ENCODE peak calls at places on chromosomes 5 and 9, in nine cellular contexts. One of them, this sample, is unnamed.

GRCh38 chr9:133707761-133708122 is 30.4 kb downstream of the SARDH start:
- DNase-seq in ureter: no peak
- DNase-seq in AG10803: no peak
- DNase-seq in stimulated activated CD8-positive, alpha-beta memory T cell treated with anti-CD3 and anti-CD28 coated beads, Interleukin-7, amount 100 ng/mL, for 48 hours: no peak
- DNase-seq in MV-4-11: no peak
- DNase-seq in lower leg skin: no peak
- DNase-seq in GM13976: no peak
- DNase-seq in hypothalamus: no peak
- DNase-seq in AG04449: no peak
- DNase-seq in this sample: no peak

GRCh38 chr9:2623046-2623865 is 1.7 kb downstream of the VLDLR start:
- DNase-seq in hypothalamus: peak; percentile 83
- DNase-seq in MV-4-11: peak; percentile 30
- DNase-seq in lower leg skin: peak; percentile 84
- DNase-seq in AG10803: peak; percentile 36
- DNase-seq in AG04449: no peak
- DNase-seq in stimulated activated CD8-positive, alpha-beta memory T cell treated with anti-CD3 and anti-CD28 coated beads, Interleukin-7, amount 100 ng/mL, for 48 hours: no peak
- DNase-seq in GM13976: peak; percentile 40
- DNase-seq in ureter: peak; percentile 64
- DNase-seq in this sample: no peak

GRCh38 chr5:39517800-39518199 is 93.0 kb upstream of the DAB2 start:
- DNase-seq in lower leg skin: no peak
- DNase-seq in AG04449: peak; percentile 87
- DNase-seq in hypothalamus: no peak
- DNase-seq in ureter: no peak
- DNase-seq in stimulated activated CD8-positive, alpha-beta memory T cell treated with anti-CD3 and anti-CD28 coated beads, Interleukin-7, amount 100 ng/mL, for 48 hours: no peak
- DNase-seq in GM13976: no peak
- DNase-seq in AG10803: peak; percentile 98
- DNase-seq in MV-4-11: no peak
- DNase-seq in this sample: no peak

GRCh38 chr9:125470767-125471580 is 209.3 kb downstream of the GAPVD1 start:
- DNase-seq in AG04449: no peak
- DNase-seq in MV-4-11: no peak
- DNase-seq in hypothalamus: no peak
- DNase-seq in GM13976: no peak
- DNase-seq in AG10803: no peak
- DNase-seq in lower leg skin: no peak
- DNase-seq in ureter: no peak
- DNase-seq in stimulated activated CD8-positive, alpha-beta memory T cell treated with anti-CD3 and anti-CD28 coated beads, Interleukin-7, amount 100 ng/mL, for 48 hours: no peak
- DNase-seq in this sample: no peak

GRCh38 chr5:15702102-15702501 is 202.1 kb downstream of the FBXL7 start:
- DNase-seq in AG10803: peak; percentile 65
- DNase-seq in hypothalamus: no peak
- DNase-seq in lower leg skin: no peak
- DNase-seq in stimulated activated CD8-positive, alpha-beta memory T cell treated with anti-CD3 and anti-CD28 coated beads, Interleukin-7, amount 100 ng/mL, for 48 hours: no peak
- DNase-seq in MV-4-11: no peak
- DNase-seq in ureter: no peak
- DNase-seq in AG04449: no peak
- DNase-seq in GM13976: no peak
- DNase-seq in this sample: no peak

GRCh38 chr5:169443249-169443784 is 140.3 kb upstream of the SPDL1 start:
- DNase-seq in AG10803: peak; percentile 40
- DNase-seq in hypothalamus: no peak
- DNase-seq in GM13976: no peak
- DNase-seq in lower leg skin: no peak
- DNase-seq in AG04449: no peak
- DNase-seq in stimulated activated CD8-positive, alpha-beta memory T cell treated with anti-CD3 and anti-CD28 coated beads, Interleukin-7, amount 100 ng/mL, for 48 hours: no peak
- DNase-seq in ureter: no peak
- DNase-seq in MV-4-11: no peak
- DNase-seq in this sample: no peak

GRCh38 chr9:87392091-87392490 is 105.6 kb upstream of the DAPK1 start:
- DNase-seq in MV-4-11: no peak
- DNase-seq in lower leg skin: no peak
- DNase-seq in AG04449: no peak
- DNase-seq in hypothalamus: no peak
- DNase-seq in GM13976: no peak
- DNase-seq in AG10803: no peak
- DNase-seq in stimulated activated CD8-positive, alpha-beta memory T cell treated with anti-CD3 and anti-CD28 coated beads, Interleukin-7, amount 100 ng/mL, for 48 hours: no peak
- DNase-seq in ureter: no peak
- DNase-seq in this sample: no peak

GRCh38 chr9:125457357-125457756 is 195.7 kb downstream of the GAPVD1 start:
- DNase-seq in GM13976: no peak
- DNase-seq in lower leg skin: no peak
- DNase-seq in ureter: no peak
- DNase-seq in MV-4-11: no peak
- DNase-seq in AG10803: no peak
- DNase-seq in stimulated activated CD8-positive, alpha-beta memory T cell treated with anti-CD3 and anti-CD28 coated beads, Interleukin-7, amount 100 ng/mL, for 48 hours: no peak
- DNase-seq in hypothalamus: no peak
- DNase-seq in AG04449: no peak
- DNase-seq in this sample: no peak

GRCh38 chr9:127946728-127947127 is 9.1 kb upstream of the DPM2 start:
- DNase-seq in lower leg skin: no peak
- DNase-seq in ureter: no peak
- DNase-seq in stimulated activated CD8-positive, alpha-beta memory T cell treated with anti-CD3 and anti-CD28 coated beads, Interleukin-7, amount 100 ng/mL, for 48 hours: no peak
- DNase-seq in hypothalamus: no peak
- DNase-seq in AG04449: no peak
- DNase-seq in MV-4-11: no peak
- DNase-seq in GM13976: no peak
- DNase-seq in AG10803: no peak
- DNase-seq in this sample: no peak

GRCh38 chr9:79446540-79447307 is 125.0 kb upstream of the TLE4 start:
- DNase-seq in AG10803: peak; percentile 30
- DNase-seq in stimulated activated CD8-positive, alpha-beta memory T cell treated with anti-CD3 and anti-CD28 coated beads, Interleukin-7, amount 100 ng/mL, for 48 hours: no peak
- DNase-seq in AG04449: no peak
- DNase-seq in GM13976: no peak
- DNase-seq in ureter: no peak
- DNase-seq in hypothalamus: no peak
- DNase-seq in lower leg skin: no peak
- DNase-seq in MV-4-11: no peak
- DNase-seq in this sample: no peak

GRCh38 chr9:137316012-137316981 is 14.2 kb upstream of the NRARP start:
- DNase-seq in ureter: no peak
- DNase-seq in stimulated activated CD8-positive, alpha-beta memory T cell treated with anti-CD3 and anti-CD28 coated beads, Interleukin-7, amount 100 ng/mL, for 48 hours: no peak
- DNase-seq in AG10803: no peak
- DNase-seq in AG04449: no peak
- DNase-seq in MV-4-11: peak; percentile 3
- DNase-seq in lower leg skin: no peak
- DNase-seq in GM13976: peak; percentile 94
- DNase-seq in hypothalamus: peak; percentile 39
- DNase-seq in this sample: peak; percentile 96

GRCh38 chr5:55593115-55593472 is 58.3 kb upstream of the PLPP1 start:
- DNase-seq in MV-4-11: peak; percentile 62
- DNase-seq in stimulated activated CD8-positive, alpha-beta memory T cell treated with anti-CD3 and anti-CD28 coated beads, Interleukin-7, amount 100 ng/mL, for 48 hours: no peak
- DNase-seq in ureter: no peak
- DNase-seq in hypothalamus: no peak
- DNase-seq in GM13976: no peak
- DNase-seq in lower leg skin: no peak
- DNase-seq in AG10803: no peak
- DNase-seq in AG04449: no peak
- DNase-seq in this sample: no peak

GRCh38 chr5:82760856-82761255 is 316.3 kb downstream of the TMEM167A start:
- DNase-seq in AG10803: no peak
- DNase-seq in MV-4-11: no peak
- DNase-seq in stimulated activated CD8-positive, alpha-beta memory T cell treated with anti-CD3 and anti-CD28 coated beads, Interleukin-7, amount 100 ng/mL, for 48 hours: no peak
- DNase-seq in ureter: no peak
- DNase-seq in AG04449: no peak
- DNase-seq in lower leg skin: no peak
- DNase-seq in GM13976: no peak
- DNase-seq in hypothalamus: no peak
- DNase-seq in this sample: no peak

GRCh38 chr5:178683758-178684157 is 46.7 kb downstream of the ZNF354A start:
- DNase-seq in lower leg skin: no peak
- DNase-seq in GM13976: no peak
- DNase-seq in AG04449: no peak
- DNase-seq in MV-4-11: no peak
- DNase-seq in hypothalamus: no peak
- DNase-seq in AG10803: no peak
- DNase-seq in stimulated activated CD8-positive, alpha-beta memory T cell treated with anti-CD3 and anti-CD28 coated beads, Interleukin-7, amount 100 ng/mL, for 48 hours: no peak
- DNase-seq in ureter: no peak
- DNase-seq in this sample: no peak

GRCh38 chr9:81037889-81038288 is 651.5 kb downstream of the TLE1 start:
- DNase-seq in hypothalamus: no peak
- DNase-seq in AG04449: no peak
- DNase-seq in lower leg skin: no peak
- DNase-seq in AG10803: no peak
- DNase-seq in stimulated activated CD8-positive, alpha-beta memory T cell treated with anti-CD3 and anti-CD28 coated beads, Interleukin-7, amount 100 ng/mL, for 48 hours: no peak
- DNase-seq in GM13976: no peak
- DNase-seq in MV-4-11: no peak
- DNase-seq in ureter: no peak
- DNase-seq in this sample: no peak

GRCh38 chr5:42951169-42951846 is 88.8 kb downstream of the ANXA2R start:
- DNase-seq in AG10803: peak; percentile 50
- DNase-seq in lower leg skin: peak; percentile 90
- DNase-seq in AG04449: no peak
- DNase-seq in MV-4-11: peak; percentile 49
- DNase-seq in stimulated activated CD8-positive, alpha-beta memory T cell treated with anti-CD3 and anti-CD28 coated beads, Interleukin-7, amount 100 ng/mL, for 48 hours: peak; percentile 63
- DNase-seq in hypothalamus: no peak
- DNase-seq in ureter: peak; percentile 49
- DNase-seq in GM13976: peak; percentile 84
- DNase-seq in this sample: peak; percentile 84

GRCh38 chr5:81164936-81165335 is 68.2 kb upstream of the CKMT2 start:
- DNase-seq in lower leg skin: no peak
- DNase-seq in MV-4-11: no peak
- DNase-seq in ureter: no peak
- DNase-seq in GM13976: no peak
- DNase-seq in AG04449: no peak
- DNase-seq in hypothalamus: no peak
- DNase-seq in stimulated activated CD8-positive, alpha-beta memory T cell treated with anti-CD3 and anti-CD28 coated beads, Interleukin-7, amount 100 ng/mL, for 48 hours: no peak
- DNase-seq in AG10803: peak; percentile 15
- DNase-seq in this sample: no peak

GRCh38 chr9:109880276-109881169 is 100.5 kb downstream of the PALM2AKAP2 start:
- DNase-seq in GM13976: peak; percentile 57
- DNase-seq in AG10803: peak; percentile 34
- DNase-seq in AG04449: no peak
- DNase-seq in hypothalamus: no peak
- DNase-seq in ureter: no peak
- DNase-seq in lower leg skin: no peak
- DNase-seq in MV-4-11: no peak
- DNase-seq in stimulated activated CD8-positive, alpha-beta memory T cell treated with anti-CD3 and anti-CD28 coated beads, Interleukin-7, amount 100 ng/mL, for 48 hours: no peak
- DNase-seq in this sample: peak; percentile 50

GRCh38 chr9:95764920-95765319 is 110.6 kb upstream of the ERCC6L2 start:
- DNase-seq in hypothalamus: no peak
- DNase-seq in ureter: no peak
- DNase-seq in lower leg skin: no peak
- DNase-seq in AG10803: no peak
- DNase-seq in AG04449: no peak
- DNase-seq in stimulated activated CD8-positive, alpha-beta memory T cell treated with anti-CD3 and anti-CD28 coated beads, Interleukin-7, amount 100 ng/mL, for 48 hours: no peak
- DNase-seq in GM13976: no peak
- DNase-seq in MV-4-11: no peak
- DNase-seq in this sample: no peak

GRCh38 chr9:720239-720881 is 121.1 kb upstream of the DMRT1 start:
- DNase-seq in hypothalamus: no peak
- DNase-seq in MV-4-11: no peak
- DNase-seq in lower leg skin: no peak
- DNase-seq in AG04449: no peak
- DNase-seq in GM13976: no peak
- DNase-seq in stimulated activated CD8-positive, alpha-beta memory T cell treated with anti-CD3 and anti-CD28 coated beads, Interleukin-7, amount 100 ng/mL, for 48 hours: no peak
- DNase-seq in AG10803: no peak
- DNase-seq in ureter: no peak
- DNase-seq in this sample: no peak

GRCh38 chr5:64688965-64689364 is 1.3 kb upstream of the SHISAL2B start:
- DNase-seq in lower leg skin: no peak
- DNase-seq in MV-4-11: no peak
- DNase-seq in stimulated activated CD8-positive, alpha-beta memory T cell treated with anti-CD3 and anti-CD28 coated beads, Interleukin-7, amount 100 ng/mL, for 48 hours: no peak
- DNase-seq in hypothalamus: no peak
- DNase-seq in AG04449: no peak
- DNase-seq in GM13976: no peak
- DNase-seq in ureter: no peak
- DNase-seq in AG10803: no peak
- DNase-seq in this sample: no peak

GRCh38 chr9:94588681-94589080 is 4.9 kb downstream of the FBP2 start:
- DNase-seq in stimulated activated CD8-positive, alpha-beta memory T cell treated with anti-CD3 and anti-CD28 coated beads, Interleukin-7, amount 100 ng/mL, for 48 hours: no peak
- DNase-seq in ureter: no peak
- DNase-seq in hypothalamus: no peak
- DNase-seq in AG04449: no peak
- DNase-seq in AG10803: no peak
- DNase-seq in lower leg skin: peak; percentile 73
- DNase-seq in MV-4-11: no peak
- DNase-seq in GM13976: no peak
- DNase-seq in this sample: no peak

GRCh38 chr9:131769361-131769760 is 29.5 kb upstream of the RAPGEF1 start:
- DNase-seq in MV-4-11: no peak
- DNase-seq in AG04449: no peak
- DNase-seq in AG10803: peak; percentile 7
- DNase-seq in stimulated activated CD8-positive, alpha-beta memory T cell treated with anti-CD3 and anti-CD28 coated beads, Interleukin-7, amount 100 ng/mL, for 48 hours: no peak
- DNase-seq in hypothalamus: no peak
- DNase-seq in lower leg skin: no peak
- DNase-seq in ureter: no peak
- DNase-seq in GM13976: no peak
- DNase-seq in this sample: no peak

GRCh38 chr5:140337880-140338279 is 8.5 kb downstream of the HBEGF start:
- DNase-seq in AG10803: no peak
- DNase-seq in MV-4-11: no peak
- DNase-seq in ureter: no peak
- DNase-seq in GM13976: no peak
- DNase-seq in lower leg skin: no peak
- DNase-seq in hypothalamus: no peak
- DNase-seq in stimulated activated CD8-positive, alpha-beta memory T cell treated with anti-CD3 and anti-CD28 coated beads, Interleukin-7, amount 100 ng/mL, for 48 hours: no peak
- DNase-seq in AG04449: no peak
- DNase-seq in this sample: no peak

GRCh38 chr9:136857166-136857565 is 5.0 kb downstream of the MAMDC4 start:
- DNase-seq in lower leg skin: no peak
- DNase-seq in MV-4-11: no peak
- DNase-seq in ureter: no peak
- DNase-seq in AG04449: no peak
- DNase-seq in hypothalamus: no peak
- DNase-seq in GM13976: no peak
- DNase-seq in AG10803: no peak
- DNase-seq in stimulated activated CD8-positive, alpha-beta memory T cell treated with anti-CD3 and anti-CD28 coated beads, Interleukin-7, amount 100 ng/mL, for 48 hours: no peak
- DNase-seq in this sample: no peak

GRCh38 chr5:142630927-142631539 is 54.9 kb downstream of the FGF1 start:
- DNase-seq in AG04449: no peak
- DNase-seq in stimulated activated CD8-positive, alpha-beta memory T cell treated with anti-CD3 and anti-CD28 coated beads, Interleukin-7, amount 100 ng/mL, for 48 hours: no peak
- DNase-seq in hypothalamus: no peak
- DNase-seq in AG10803: peak; percentile 22
- DNase-seq in MV-4-11: no peak
- DNase-seq in lower leg skin: no peak
- DNase-seq in ureter: no peak
- DNase-seq in GM13976: no peak
- DNase-seq in this sample: no peak

GRCh38 chr5:59416441-59416840 is 477.1 kb downstream of the PDE4D start:
- DNase-seq in stimulated activated CD8-positive, alpha-beta memory T cell treated with anti-CD3 and anti-CD28 coated beads, Interleukin-7, amount 100 ng/mL, for 48 hours: no peak
- DNase-seq in ureter: no peak
- DNase-seq in MV-4-11: no peak
- DNase-seq in lower leg skin: no peak
- DNase-seq in hypothalamus: no peak
- DNase-seq in AG04449: no peak
- DNase-seq in AG10803: peak; percentile 6
- DNase-seq in GM13976: no peak
- DNase-seq in this sample: no peak

GRCh38 chr5:59133801-59134261 is 551.0 kb downstream of the RAB3C start:
- DNase-seq in hypothalamus: no peak
- DNase-seq in stimulated activated CD8-positive, alpha-beta memory T cell treated with anti-CD3 and anti-CD28 coated beads, Interleukin-7, amount 100 ng/mL, for 48 hours: no peak
- DNase-seq in MV-4-11: no peak
- DNase-seq in ureter: no peak
- DNase-seq in GM13976: no peak
- DNase-seq in lower leg skin: no peak
- DNase-seq in AG10803: peak; percentile 91
- DNase-seq in AG04449: peak; percentile 83
- DNase-seq in this sample: no peak

GRCh38 chr5:691817-692529 is 1.2 kb downstream of the TPPP start:
- DNase-seq in lower leg skin: no peak
- DNase-seq in GM13976: no peak
- DNase-seq in MV-4-11: no peak
- DNase-seq in stimulated activated CD8-positive, alpha-beta memory T cell treated with anti-CD3 and anti-CD28 coated beads, Interleukin-7, amount 100 ng/mL, for 48 hours: no peak
- DNase-seq in AG10803: no peak
- DNase-seq in hypothalamus: no peak
- DNase-seq in AG04449: no peak
- DNase-seq in ureter: no peak
- DNase-seq in this sample: no peak

GRCh38 chr5:152406082-152406481 is 1.0 kb upstream of the NMUR2 start:
- DNase-seq in MV-4-11: no peak
- DNase-seq in lower leg skin: no peak
- DNase-seq in AG04449: no peak
- DNase-seq in AG10803: no peak
- DNase-seq in hypothalamus: no peak
- DNase-seq in ureter: no peak
- DNase-seq in GM13976: no peak
- DNase-seq in stimulated activated CD8-positive, alpha-beta memory T cell treated with anti-CD3 and anti-CD28 coated beads, Interleukin-7, amount 100 ng/mL, for 48 hours: no peak
- DNase-seq in this sample: no peak

This sample was measured in GM13977.